ENCODE peak calls at places on chromosome 4, in four cellular contexts. K, A, W and Z are unnamed samples.
A peak's percentile ranks its signal among the peaks of the same experiment; 100 is the strongest.

GRCh38 chr4:41531561-41532245 is 6.3 kb upstream of the LIMCH1 start:
- DNase-seq in A (no peak), W (no peak), K (no peak), Z (no peak)

GRCh38 chr4:115357767-115358166 is 244.3 kb upstream of the NDST4 start:
- DNase-seq in K (no peak), A (no peak), W (no peak), Z (no peak)

GRCh38 chr4:123535037-123535748 is 138.6 kb downstream of the SPRY1 start:
- DNase-seq in A (no peak), W (no peak), K (no peak), Z (no peak)

GRCh38 chr4:26345541-26345940 is 24.7 kb downstream of the RBPJ start:
- DNase-seq in K (no peak), W (no peak), A (no peak), Z (no peak)

GRCh38 chr4:140621161-140621560 is 52.4 kb upstream of the UCP1 start:
- DNase-seq in A (no peak), K (no peak), W (no peak), Z (no peak)

GRCh38 chr4:139530833-139531427 is 25.1 kb downstream of the SETD7 start:
- DNase-seq in W (peak; percentile 35), K (peak; percentile 70), A (no peak), Z (peak; percentile 76)

GRCh38 chr4:6912412-6912811 is 2.8 kb downstream of the TBC1D14 start:
- DNase-seq in K (no peak), A (no peak), W (no peak), Z (no peak)

GRCh38 chr4:6918345-6918744 is 8.7 kb downstream of the TBC1D14 start:
- DNase-seq in K (no peak), W (no peak), A (no peak), Z (no peak)

GRCh38 chr4:109429545-109429944 is 4.1 kb upstream of the SEC24B start:
- DNase-seq in W (no peak), A (no peak), K (no peak), Z (no peak)

GRCh38 chr4:1039493-1040343 is 28.3 kb downstream of the FGFRL1 start:
- DNase-seq in A (no peak), W (no peak), K (peak; percentile 81), Z (peak; percentile 56)

GRCh38 chr4:13240066-13240465 is 244.1 kb downstream of the RAB28 start:
- DNase-seq in W (no peak), K (no peak), A (no peak), Z (no peak)

GRCh38 chr4:65825121-65825520 is 154.8 kb upstream of the EPHA5 start:
- DNase-seq in A (no peak), W (no peak), K (no peak), Z (no peak)

GRCh38 chr4:75497133-75497532 is 17.1 kb downstream of the RCHY1 start:
- DNase-seq in A (no peak), W (no peak), K (no peak), Z (no peak)

GRCh38 chr4:52755409-52755808 is 4.2 kb upstream of the ERVMER34-1 start:
- DNase-seq in W (no peak), K (no peak), A (no peak), Z (no peak)

DNA sequence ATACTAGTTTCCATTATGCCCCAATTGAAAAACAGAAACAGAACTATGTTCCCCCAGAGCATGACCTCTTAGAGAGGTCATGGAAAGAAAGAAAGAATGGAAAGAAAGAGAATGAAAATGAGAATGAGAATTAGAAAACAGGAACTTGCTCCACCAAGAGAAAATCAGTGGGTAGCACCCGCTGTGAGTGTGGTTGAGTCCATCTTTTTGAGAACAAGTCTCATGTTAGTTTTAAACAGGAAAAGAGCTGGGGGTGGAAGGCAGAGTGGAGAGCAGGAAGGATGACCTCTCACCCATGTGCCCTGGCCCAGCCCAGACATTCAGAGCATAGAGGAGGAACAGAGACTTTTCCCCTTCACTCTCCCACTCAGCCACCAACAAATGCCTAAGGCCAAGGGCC is 4.9 kb downstream of the GSX2 start:
- DNase-seq in K (no peak), W (no peak), A (no peak), Z (no peak)
- TF ChIP-seq CREM in K (no peak), W (no peak), A (no peak), Z (no peak)

GRCh38 chr4:169109276-169109675 is 99.2 kb upstream of the CBR4 start:
- DNase-seq in K (no peak), A (no peak), W (no peak), Z (no peak)
- TF ChIP-seq ESRRA in K (no peak), A (no peak), W (no peak), Z (no peak)

GRCh38 chr4:78956979-78957378 is 17.7 kb upstream of the PAQR3 start:
- DNase-seq in K (peak; percentile 40), W (no peak), A (no peak), Z (no peak)

GRCh38 chr4:78954048-78954666 is 14.9 kb upstream of the PAQR3 start:
- DNase-seq in W (peak; percentile 9), A (no peak), K (peak; percentile 51), Z (peak; percentile 37)

GRCh38 chr4:78953231-78953630 is 14.0 kb upstream of the PAQR3 start:
- DNase-seq in K (no peak), A (no peak), W (no peak), Z (no peak)

GRCh38 chr4:78949735-78950134 is 10.5 kb upstream of the PAQR3 start:
- DNase-seq in A (no peak), K (no peak), W (no peak), Z (no peak)

GRCh38 chr4:78951862-78952472 is 12.7 kb upstream of the PAQR3 start:
- DNase-seq in W (peak; percentile 33), A (no peak), K (peak; percentile 70), Z (no peak)
- TF ChIP-seq NR2C2 in W (no peak), A (no peak), K (no peak), Z (no peak)

GRCh38 chr4:166043801-166044200 is 170.8 kb downstream of the TLL1 start:
- DNase-seq in A (no peak), W (no peak), K (no peak), Z (no peak)
- TF ChIP-seq CREM in A (no peak), W (no peak), K (no peak), Z (no peak)